ENCODE peak calls at places on chromosomes 3 and 15, in seven cellular contexts. One of them, this sample, is unnamed.

GRCh38 chr3:14248477-14248848 is 69.8 kb downstream of the LSM3 start:
- DNase-seq in transverse colon: no peak
- DNase-seq in A549: no peak
- DNase-seq in body of pancreas: no peak
- DNase-seq in breast epithelium: no peak
- DNase-seq in HepG2: no peak
- DNase-seq in HCT116: no peak
- DNase-seq in this sample: no peak

GRCh38 chr3:197344582-197345318 is 46.3 kb upstream of the DLG1 start:
- DNase-seq in transverse colon: no peak
- DNase-seq in A549: no peak
- DNase-seq in body of pancreas: no peak
- DNase-seq in breast epithelium: no peak
- DNase-seq in HepG2: no peak
- DNase-seq in HCT116: no peak
- DNase-seq in this sample: no peak

GRCh38 chr15:83653288-83653638 is 660 bp upstream of the ADAMTSL3 start:
- DNase-seq in transverse colon: no peak
- DNase-seq in A549: no peak
- DNase-seq in body of pancreas: no peak
- DNase-seq in breast epithelium: no peak
- DNase-seq in HepG2: no peak
- DNase-seq in HCT116: no peak
- DNase-seq in this sample: no peak

GRCh38 chr3:129548566-129548965 is 5.6 kb downstream of the H1-8 start:
- DNase-seq in transverse colon: no peak
- DNase-seq in A549: no peak
- DNase-seq in body of pancreas: peak
- DNase-seq in breast epithelium: no peak
- DNase-seq in HepG2: no peak
- DNase-seq in HCT116: no peak
- DNase-seq in this sample: no peak

GRCh38 chr15:31465083-31465955 is 138.7 kb downstream of the KLF13 start:
- DNase-seq in transverse colon: peak
- DNase-seq in A549: no peak
- DNase-seq in body of pancreas: peak
- DNase-seq in breast epithelium: no peak
- DNase-seq in HepG2: no peak
- DNase-seq in HCT116: no peak
- DNase-seq in this sample: no peak

GRCh38 chr15:53837263-53837662 is 77.8 kb upstream of the WDR72 start:
- DNase-seq in transverse colon: peak
- DNase-seq in A549: peak
- DNase-seq in body of pancreas: peak
- DNase-seq in breast epithelium: peak
- DNase-seq in HepG2: peak
- DNase-seq in HCT116: no peak
- DNase-seq in this sample: no peak

GRCh38 chr3:152870027-152870426 is 35.1 kb downstream of the P2RY1 start:
- DNase-seq in transverse colon: no peak
- DNase-seq in A549: no peak
- DNase-seq in body of pancreas: no peak
- DNase-seq in breast epithelium: no peak
- DNase-seq in HepG2: no peak
- DNase-seq in HCT116: no peak
- DNase-seq in this sample: no peak

GRCh38 chr3:156474560-156475389 is 80.1 kb downstream of the SSR3 start:
- DNase-seq in transverse colon: no peak
- DNase-seq in A549: no peak
- DNase-seq in body of pancreas: no peak
- DNase-seq in breast epithelium: no peak
- DNase-seq in HepG2: no peak
- DNase-seq in HCT116: no peak
- DNase-seq in this sample: no peak

GRCh38 chr15:39642011-39642640 is 61.2 kb downstream of the THBS1 start:
- DNase-seq in transverse colon: no peak
- DNase-seq in A549: no peak
- DNase-seq in body of pancreas: no peak
- DNase-seq in breast epithelium: no peak
- DNase-seq in HepG2: no peak
- DNase-seq in HCT116: no peak
- DNase-seq in this sample: no peak

GRCh38 chr15:100108346-100108745 is 233.4 kb downstream of the ADAMTS17 start:
- DNase-seq in transverse colon: no peak
- DNase-seq in A549: no peak
- DNase-seq in body of pancreas: no peak
- DNase-seq in breast epithelium: no peak
- DNase-seq in HepG2: no peak
- DNase-seq in HCT116: no peak
- DNase-seq in this sample: no peak

GRCh38 chr15:31476866-31477265 is 150.2 kb downstream of the KLF13 start:
- DNase-seq in transverse colon: peak
- DNase-seq in A549: no peak
- DNase-seq in body of pancreas: no peak
- DNase-seq in breast epithelium: no peak
- DNase-seq in HepG2: no peak
- DNase-seq in HCT116: no peak
- DNase-seq in this sample: no peak

GRCh38 chr3:118402971-118403370 is 631.7 kb downstream of the IGSF11 start:
- DNase-seq in transverse colon: no peak
- DNase-seq in A549: no peak
- DNase-seq in body of pancreas: no peak
- DNase-seq in breast epithelium: no peak
- DNase-seq in HepG2: no peak
- DNase-seq in HCT116: no peak
- DNase-seq in this sample: no peak

GRCh38 chr15:81343371-81343770 is 19.4 kb upstream of the STARD5 start:
- DNase-seq in transverse colon: no peak
- DNase-seq in A549: no peak
- DNase-seq in body of pancreas: no peak
- DNase-seq in breast epithelium: no peak
- DNase-seq in HepG2: no peak
- DNase-seq in HCT116: no peak
- DNase-seq in this sample: no peak

GRCh38 chr3:53713626-53714025 is 132.6 kb downstream of the CHDH start:
- DNase-seq in transverse colon: no peak
- DNase-seq in A549: no peak
- DNase-seq in body of pancreas: no peak
- DNase-seq in breast epithelium: no peak
- DNase-seq in HepG2: no peak
- DNase-seq in HCT116: no peak
- DNase-seq in this sample: no peak

GRCh38 chr3:155870945-155871745 is 695 bp downstream of the GMPS start:
- DNase-seq in transverse colon: peak
- DNase-seq in A549: peak
- DNase-seq in body of pancreas: peak
- DNase-seq in breast epithelium: peak
- DNase-seq in HepG2: no peak
- DNase-seq in HCT116: no peak
- DNase-seq in this sample: no peak

GRCh38 chr3:170999737-171000242 is 26.7 kb downstream of the SLC2A2 start:
- DNase-seq in transverse colon: peak
- DNase-seq in A549: peak
- DNase-seq in body of pancreas: peak
- DNase-seq in breast epithelium: no peak
- DNase-seq in HepG2: peak
- DNase-seq in HCT116: peak
- DNase-seq in this sample: no peak

GRCh38 chr15:79916424-79916823 is 19.6 kb upstream of the MTHFS start:
- DNase-seq in transverse colon: no peak
- DNase-seq in A549: no peak
- DNase-seq in body of pancreas: no peak
- DNase-seq in breast epithelium: no peak
- DNase-seq in HepG2: no peak
- DNase-seq in HCT116: no peak
- DNase-seq in this sample: no peak

GRCh38 chr3:46624533-46624932 is 12.2 kb downstream of the FAM240A start:
- DNase-seq in transverse colon: no peak
- DNase-seq in A549: no peak
- DNase-seq in body of pancreas: no peak
- DNase-seq in breast epithelium: no peak
- DNase-seq in HepG2: no peak
- DNase-seq in HCT116: no peak
- DNase-seq in this sample: no peak

GRCh38 chr3:40452876-40453730 is 4.0 kb upstream of the RPL14 start:
- DNase-seq in transverse colon: peak
- DNase-seq in A549: peak
- DNase-seq in body of pancreas: peak
- DNase-seq in breast epithelium: peak
- DNase-seq in HepG2: peak
- DNase-seq in HCT116: peak
- DNase-seq in this sample: peak
- TF ChIP-seq POLR2A in transverse colon: peak
- TF ChIP-seq POLR2A in A549: peak
- TF ChIP-seq POLR2A in body of pancreas: peak
- TF ChIP-seq POLR2A in breast epithelium: peak
- TF ChIP-seq POLR2A in HepG2: peak
- TF ChIP-seq POLR2A in HCT116: peak
- TF ChIP-seq POLR2A in this sample: no peak

GRCh38 chr3:195260286-195260905 is 10.6 kb downstream of the XXYLT1 start:
- DNase-seq in transverse colon: peak
- DNase-seq in A549: no peak
- DNase-seq in body of pancreas: no peak
- DNase-seq in breast epithelium: no peak
- DNase-seq in HepG2: no peak
- DNase-seq in HCT116: no peak
- DNase-seq in this sample: no peak
- H3K27ac ChIP-seq in transverse colon: peak
- H3K27ac ChIP-seq in A549: peak
- H3K27ac ChIP-seq in body of pancreas: peak
- H3K27ac ChIP-seq in breast epithelium: peak
- H3K27ac ChIP-seq in HepG2: no peak
- H3K27ac ChIP-seq in HCT116: peak
- H3K27ac ChIP-seq in this sample: peak

GRCh38 chr15:101454365-101454764 is 35.1 kb downstream of the PCSK6 start:
- DNase-seq in transverse colon: no peak
- DNase-seq in A549: no peak
- DNase-seq in body of pancreas: no peak
- DNase-seq in breast epithelium: no peak
- DNase-seq in HepG2: no peak
- DNase-seq in HCT116: no peak
- DNase-seq in this sample: no peak

GRCh38 chr15:101452572-101452971 is 36.9 kb downstream of the PCSK6 start:
- DNase-seq in transverse colon: no peak
- DNase-seq in A549: no peak
- DNase-seq in body of pancreas: no peak
- DNase-seq in breast epithelium: no peak
- DNase-seq in HepG2: peak
- DNase-seq in HCT116: no peak
- DNase-seq in this sample: no peak

GRCh38 chr15:101453123-101454120 is 36.1 kb downstream of the PCSK6 start:
- DNase-seq in transverse colon: no peak
- DNase-seq in A549: no peak
- DNase-seq in body of pancreas: peak
- DNase-seq in breast epithelium: no peak
- DNase-seq in HepG2: peak
- DNase-seq in HCT116: no peak
- DNase-seq in this sample: no peak

GRCh38 chr15:101456079-101456791 is 33.3 kb downstream of the PCSK6 start:
- DNase-seq in transverse colon: no peak
- DNase-seq in A549: no peak
- DNase-seq in body of pancreas: no peak
- DNase-seq in breast epithelium: no peak
- DNase-seq in HepG2: no peak
- DNase-seq in HCT116: no peak
- DNase-seq in this sample: no peak

GRCh38 chr15:101455291-101455916 is 34.1 kb downstream of the PCSK6 start:
- DNase-seq in transverse colon: no peak
- DNase-seq in A549: no peak
- DNase-seq in body of pancreas: no peak
- DNase-seq in breast epithelium: no peak
- DNase-seq in HepG2: no peak
- DNase-seq in HCT116: no peak
- DNase-seq in this sample: no peak
- TF ChIP-seq POLR2A in transverse colon: no peak
- TF ChIP-seq POLR2A in A549: no peak
- TF ChIP-seq POLR2A in body of pancreas: no peak
- TF ChIP-seq POLR2A in breast epithelium: no peak
- TF ChIP-seq POLR2A in HepG2: no peak
- TF ChIP-seq POLR2A in HCT116: no peak
- TF ChIP-seq POLR2A in this sample: no peak

GRCh38 chr3:72426618-72427397 is 421.4 kb downstream of the SHQ1 start:
- DNase-seq in transverse colon: no peak
- DNase-seq in A549: no peak
- DNase-seq in body of pancreas: no peak
- DNase-seq in breast epithelium: no peak
- DNase-seq in HepG2: peak
- DNase-seq in HCT116: no peak
- DNase-seq in this sample: no peak
- H3K27ac ChIP-seq in transverse colon: no peak
- H3K27ac ChIP-seq in A549: no peak
- H3K27ac ChIP-seq in body of pancreas: no peak
- H3K27ac ChIP-seq in breast epithelium: no peak
- H3K27ac ChIP-seq in HepG2: no peak
- H3K27ac ChIP-seq in HCT116: no peak
- H3K27ac ChIP-seq in this sample: no peak

DNA sequence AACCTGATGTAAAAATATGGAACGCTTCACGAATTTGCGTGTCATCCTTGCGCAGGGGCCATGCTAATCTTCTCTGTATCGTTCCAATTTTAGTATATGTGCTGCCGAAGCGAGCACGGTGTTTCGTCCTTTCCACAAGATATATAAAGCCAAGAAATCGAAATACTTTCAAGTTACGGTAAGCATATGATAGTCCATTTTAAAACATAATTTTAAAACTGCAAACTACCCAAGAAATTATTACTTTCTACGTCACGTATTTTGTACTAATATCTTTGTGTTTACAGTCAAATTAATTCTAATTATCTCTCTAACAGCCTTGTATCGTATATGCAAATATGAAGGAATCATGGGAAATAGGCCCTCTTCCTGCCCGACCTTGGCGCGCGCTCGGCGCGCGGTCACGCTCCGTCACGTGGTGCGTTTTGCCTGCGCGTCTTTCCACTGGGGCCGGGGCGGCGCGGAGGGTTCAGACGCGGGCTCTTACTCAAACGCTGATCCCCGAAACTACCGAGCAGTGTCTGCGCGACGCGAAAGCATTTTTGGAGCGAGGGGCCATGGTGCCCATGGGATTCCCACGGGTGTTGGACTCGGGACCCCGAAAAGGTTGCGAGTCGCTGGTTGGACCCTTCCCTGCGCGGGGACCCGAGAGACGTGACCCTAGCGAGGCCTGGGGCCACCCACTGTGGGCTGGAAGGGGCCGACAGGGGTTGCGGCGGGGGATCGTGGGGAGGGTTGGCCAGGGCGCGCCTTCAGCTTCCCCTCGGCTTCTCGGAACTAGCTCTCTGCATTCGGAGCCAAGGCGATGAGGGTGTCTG is at the start of gene RNU6-1:
- DNase-seq in transverse colon: peak
- DNase-seq in A549: peak
- DNase-seq in body of pancreas: peak
- DNase-seq in breast epithelium: peak
- DNase-seq in HepG2: peak
- DNase-seq in HCT116: peak
- DNase-seq in this sample: peak
- TF ChIP-seq POLR2A in transverse colon: peak
- TF ChIP-seq POLR2A in A549: peak
- TF ChIP-seq POLR2A in body of pancreas: peak
- TF ChIP-seq POLR2A in breast epithelium: peak
- TF ChIP-seq POLR2A in HepG2: peak
- TF ChIP-seq POLR2A in HCT116: no peak
- TF ChIP-seq POLR2A in this sample: peak

GRCh38 chr3:73214846-73215245 is 153.4 kb downstream of the EBLN2 start:
- DNase-seq in transverse colon: no peak
- DNase-seq in A549: no peak
- DNase-seq in body of pancreas: no peak
- DNase-seq in breast epithelium: no peak
- DNase-seq in HepG2: no peak
- DNase-seq in HCT116: no peak
- DNase-seq in this sample: no peak
- H3K27ac ChIP-seq in transverse colon: no peak
- H3K27ac ChIP-seq in A549: no peak
- H3K27ac ChIP-seq in body of pancreas: no peak
- H3K27ac ChIP-seq in breast epithelium: no peak
- H3K27ac ChIP-seq in HepG2: no peak
- H3K27ac ChIP-seq in HCT116: no peak
- H3K27ac ChIP-seq in this sample: no peak